ENCODE peak calls at places on chromosome 18, in four cellular contexts. One of them, this sample, is unnamed.

GRCh38 chr18:78558948-78559347 is 420.7 kb upstream of the SALL3 start:
- DNase-seq in right cardiac atrium: no peak
- DNase-seq in PC-9: no peak
- DNase-seq in PC-3: no peak
- DNase-seq in this sample: no peak

GRCh38 chr18:50418650-50419049 is 43.8 kb downstream of the SKA1 start:
- DNase-seq in right cardiac atrium: no peak
- DNase-seq in PC-9: no peak
- DNase-seq in PC-3: no peak
- DNase-seq in this sample: no peak

GRCh38 chr18:21383031-21383430 is 141.0 kb downstream of the GREB1L start:
- DNase-seq in right cardiac atrium: no peak
- DNase-seq in PC-9: no peak
- DNase-seq in PC-3: no peak
- DNase-seq in this sample: no peak

GRCh38 chr18:33577688-33578370 is at the start of gene ASXL3:
- DNase-seq in right cardiac atrium: peak
- DNase-seq in PC-9: no peak
- DNase-seq in PC-3: no peak
- DNase-seq in this sample: no peak

GRCh38 chr18:49921278-49922037 is 108.1 kb upstream of the ACAA2 start:
- DNase-seq in right cardiac atrium: no peak
- DNase-seq in PC-9: no peak
- DNase-seq in PC-3: no peak
- DNase-seq in this sample: no peak

GRCh38 chr18:46771141-46771540 is 14.3 kb upstream of the ST8SIA5 start:
- DNase-seq in right cardiac atrium: no peak
- DNase-seq in PC-9: no peak
- DNase-seq in PC-3: no peak
- DNase-seq in this sample: no peak

GRCh38 chr18:43442571-43442970 is 165.3 kb upstream of the SYT4 start:
- DNase-seq in right cardiac atrium: no peak
- DNase-seq in PC-9: no peak
- DNase-seq in PC-3: no peak
- DNase-seq in this sample: no peak

GRCh38 chr18:51622676-51623075 is 425.2 kb upstream of the MEX3C start:
- DNase-seq in right cardiac atrium: no peak
- DNase-seq in PC-9: no peak
- DNase-seq in PC-3: no peak
- DNase-seq in this sample: no peak

GRCh38 chr18:61929881-61930640 is 37.3 kb upstream of the RNF152 start:
- DNase-seq in right cardiac atrium: no peak
- DNase-seq in PC-9: no peak
- DNase-seq in PC-3: no peak
- DNase-seq in this sample: peak

GRCh38 chr18:46538376-46538775 is 118.6 kb downstream of the LOXHD1 start:
- DNase-seq in right cardiac atrium: no peak
- DNase-seq in PC-9: no peak
- DNase-seq in PC-3: no peak
- DNase-seq in this sample: no peak

GRCh38 chr18:51275712-51276473 is 78.4 kb upstream of the MEX3C start:
- DNase-seq in right cardiac atrium: peak
- DNase-seq in PC-9: no peak
- DNase-seq in PC-3: no peak
- DNase-seq in this sample: no peak

GRCh38 chr18:50803579-50803978 is 16.2 kb downstream of the MRO start:
- DNase-seq in right cardiac atrium: no peak
- DNase-seq in PC-9: no peak
- DNase-seq in PC-3: no peak
- DNase-seq in this sample: no peak

GRCh38 chr18:7878265-7879173 is 311.4 kb downstream of the PTPRM start:
- DNase-seq in right cardiac atrium: no peak
- DNase-seq in PC-9: peak
- DNase-seq in PC-3: peak
- DNase-seq in this sample: peak

GRCh38 chr18:1422634-1423033 is 518.0 kb downstream of the ADCYAP1 start:
- DNase-seq in right cardiac atrium: no peak
- DNase-seq in PC-9: no peak
- DNase-seq in PC-3: no peak
- DNase-seq in this sample: no peak

GRCh38 chr18:136433-136832 is 21.9 kb upstream of the USP14 start:
- DNase-seq in right cardiac atrium: no peak
- DNase-seq in PC-9: no peak
- DNase-seq in PC-3: no peak
- DNase-seq in this sample: no peak

GRCh38 chr18:50127516-50128229 is 67.3 kb downstream of the MYO5B start:
- DNase-seq in right cardiac atrium: no peak
- DNase-seq in PC-9: peak
- DNase-seq in PC-3: peak
- DNase-seq in this sample: peak

GRCh38 chr18:41906528-41907256 is 48.3 kb upstream of the PIK3C3 start:
- DNase-seq in right cardiac atrium: no peak
- DNase-seq in PC-9: peak
- DNase-seq in PC-3: peak
- DNase-seq in this sample: no peak

GRCh38 chr18:63987743-63988142 is 17.9 kb downstream of the SERPINB8 start:
- DNase-seq in right cardiac atrium: no peak
- DNase-seq in PC-9: no peak
- DNase-seq in PC-3: no peak
- DNase-seq in this sample: no peak

GRCh38 chr18:68714356-68714706 is 577 bp downstream of the TMX3 start:
- DNase-seq in right cardiac atrium: no peak
- DNase-seq in PC-9: peak
- DNase-seq in PC-3: no peak
- DNase-seq in this sample: no peak

GRCh38 chr18:77461062-77461693 is 211.5 kb downstream of the GALR1 start:
- DNase-seq in right cardiac atrium: peak
- DNase-seq in PC-9: no peak
- DNase-seq in PC-3: no peak
- DNase-seq in this sample: no peak

GRCh38 chr18:50507120-50507590 is 52.7 kb upstream of the MAPK4 start:
- DNase-seq in right cardiac atrium: peak
- DNase-seq in PC-9: no peak
- DNase-seq in PC-3: peak
- DNase-seq in this sample: no peak

GRCh38 chr18:76972241-76972640 is 149.9 kb downstream of the ZNF236 start:
- DNase-seq in right cardiac atrium: no peak
- DNase-seq in PC-9: no peak
- DNase-seq in PC-3: no peak
- DNase-seq in this sample: peak

DNA sequence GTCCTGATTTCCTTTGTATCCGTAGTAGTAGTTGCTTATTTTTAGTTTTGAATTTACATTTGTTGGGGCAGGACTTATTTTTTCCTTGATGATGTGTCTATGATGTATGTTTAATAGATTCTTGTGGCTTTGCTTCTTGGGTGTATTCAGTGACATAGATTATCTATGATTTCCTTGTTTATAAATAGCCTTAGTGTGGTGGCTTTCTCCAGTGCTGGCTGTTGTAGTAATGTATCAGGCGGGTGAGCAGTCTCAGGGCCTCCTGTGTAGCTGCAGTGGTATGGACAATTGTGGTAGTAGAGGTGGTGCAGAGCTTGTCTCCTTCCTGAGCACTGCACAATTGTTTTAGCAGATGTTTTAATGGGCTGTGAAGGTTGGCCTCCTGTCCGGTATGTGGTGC is 60.5 kb downstream of the SMCHD1 start:
- DNase-seq in right cardiac atrium: no peak
- DNase-seq in PC-9: no peak
- DNase-seq in PC-3: no peak
- DNase-seq in this sample: no peak
- H3K27ac ChIP-seq in right cardiac atrium: no peak
- H3K27ac ChIP-seq in PC-9: no peak
- H3K27ac ChIP-seq in PC-3: no peak
- H3K27ac ChIP-seq in this sample: no peak

GRCh38 chr18:71673954-71674353 is 870.2 kb downstream of the CBLN2 start:
- DNase-seq in right cardiac atrium: no peak
- DNase-seq in PC-9: no peak
- DNase-seq in PC-3: no peak
- DNase-seq in this sample: no peak
- H3K27ac ChIP-seq in right cardiac atrium: no peak
- H3K27ac ChIP-seq in PC-9: no peak
- H3K27ac ChIP-seq in PC-3: no peak
- H3K27ac ChIP-seq in this sample: no peak

DNA sequence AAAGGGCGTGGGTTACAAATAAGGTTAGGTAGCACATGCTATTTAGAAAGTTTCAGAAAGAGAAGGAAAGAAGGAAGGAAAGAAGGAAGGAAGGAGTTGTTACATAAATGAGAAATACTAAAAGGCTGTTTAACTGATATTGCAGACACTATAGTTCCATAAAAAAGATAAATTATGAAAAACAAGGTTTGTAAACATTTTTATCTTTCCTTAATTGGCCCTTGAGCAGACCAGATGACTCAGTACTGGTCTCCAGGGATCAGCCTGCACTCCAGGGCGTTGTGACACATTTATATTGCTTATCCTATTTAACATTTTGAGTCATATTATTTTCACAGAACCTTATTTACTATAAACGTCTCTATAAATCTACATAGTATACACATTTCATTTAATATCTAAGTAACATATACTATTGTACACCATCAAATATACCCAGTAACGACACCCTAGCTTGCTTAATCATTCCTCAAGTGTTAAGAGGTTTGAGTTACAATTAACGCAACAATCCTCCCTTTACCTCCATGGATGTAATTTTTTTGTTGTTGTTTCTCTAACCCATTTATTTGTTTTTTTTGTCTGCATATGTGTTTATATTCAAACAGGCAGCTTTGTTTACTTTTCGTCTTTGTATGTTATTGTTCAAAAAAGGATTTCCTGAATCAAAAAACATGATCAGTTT is 2.8 kb upstream of the RAB31 start:
- DNase-seq in right cardiac atrium: no peak
- DNase-seq in PC-9: peak
- DNase-seq in PC-3: peak
- DNase-seq in this sample: no peak
- H3K27ac ChIP-seq in right cardiac atrium: no peak
- H3K27ac ChIP-seq in PC-9: peak
- H3K27ac ChIP-seq in PC-3: peak
- H3K27ac ChIP-seq in this sample: peak

GRCh38 chr18:58493070-58493469 is 135.8 kb downstream of the ALPK2 start:
- DNase-seq in right cardiac atrium: no peak
- DNase-seq in PC-9: no peak
- DNase-seq in PC-3: no peak
- DNase-seq in this sample: no peak
- H3K27ac ChIP-seq in right cardiac atrium: peak
- H3K27ac ChIP-seq in PC-9: no peak
- H3K27ac ChIP-seq in PC-3: no peak
- H3K27ac ChIP-seq in this sample: no peak

This sample was measured in epithelial cell of prostate.